ENCODE peak calls at places on chromosome 10, in seven cellular contexts. J is HepG2, N is K562, I is SK-N-SH, T is HCT116, B is GM12878, P is H1. R is an unnamed sample.

GRCh38 chr10:72335394-72336258 is 19.1 kb downstream of the DNAJB12 start:
- DNase-seq in N (no peak), T (no peak), B (no peak), P (no peak), J (no peak), I (peak), R (no peak)

GRCh38 chr10:8912108-8912507 is 857.6 kb downstream of the GATA3 start:
- DNase-seq in B (no peak), P (no peak), T (no peak), I (no peak), N (no peak), J (no peak), R (peak)

GRCh38 chr10:98215378-98215777 is 52.6 kb downstream of the LOXL4 start:
- DNase-seq in B (no peak), I (no peak), N (no peak), P (no peak), T (no peak), J (no peak), R (no peak)

GRCh38 chr10:70912556-70912955 is 24.2 kb upstream of the PCBD1 start:
- DNase-seq in P (no peak), I (peak), B (no peak), J (no peak), N (no peak), T (no peak), R (no peak)

GRCh38 chr10:44263771-44264170 is 121.1 kb downstream of the CXCL12 start:
- DNase-seq in B (no peak), J (no peak), T (no peak), N (no peak), P (no peak), I (no peak), R (no peak)

GRCh38 chr10:122279725-122280141 is 8.6 kb downstream of the BTBD16 start:
- DNase-seq in I (peak), J (peak), P (peak), T (peak), B (no peak), N (peak), R (no peak)

GRCh38 chr10:48541144-48541795 is 63.6 kb downstream of the ARHGAP22 start:
- DNase-seq in N (no peak), P (peak), I (no peak), B (no peak), J (no peak), T (no peak), R (no peak)

GRCh38 chr10:51007781-51008180 is 66.5 kb upstream of the PRKG1 start:
- DNase-seq in J (no peak), I (no peak), B (no peak), P (no peak), T (no peak), N (no peak), R (no peak)

GRCh38 chr10:89392974-89393373 is 551 bp downstream of the IFIT1 start:
- DNase-seq in T (no peak), B (no peak), P (no peak), J (no peak), N (no peak), I (no peak), R (no peak)

GRCh38 chr10:103736763-103737162 is 118.6 kb downstream of the SH3PXD2A start:
- DNase-seq in B (no peak), J (peak), I (peak), T (peak), N (peak), P (peak), R (no peak)

GRCh38 chr10:52486840-52487611 is 172.9 kb downstream of the DKK1 start:
- DNase-seq in B (no peak), I (no peak), N (no peak), P (no peak), J (no peak), T (no peak), R (no peak)

GRCh38 chr10:79394631-79395030 is 47.4 kb downstream of the PPIF start:
- DNase-seq in B (no peak), I (no peak), J (no peak), N (no peak), T (no peak), P (no peak), R (no peak)

GRCh38 chr10:52466464-52466863 is 152.4 kb downstream of the DKK1 start:
- DNase-seq in N (no peak), P (no peak), J (no peak), I (peak), B (no peak), T (no peak), R (no peak)

GRCh38 chr10:25068152-25069058 is 52.0 kb downstream of the THNSL1 start:
- DNase-seq in J (peak), B (no peak), P (no peak), I (no peak), T (no peak), N (no peak), R (no peak)

GRCh38 chr10:95411635-95412034 is 120.8 kb upstream of the PDLIM1 start:
- DNase-seq in J (no peak), P (peak), B (no peak), T (no peak), I (no peak), N (no peak), R (peak)

GRCh38 chr10:30775779-30776591 is 146.4 kb upstream of the LYZL2 start:
- DNase-seq in P (no peak), T (no peak), J (no peak), I (no peak), B (no peak), N (no peak), R (no peak)

GRCh38 chr10:72223743-72224101 is 7.6 kb upstream of the ASCC1 start:
- DNase-seq in N (no peak), P (no peak), T (no peak), I (no peak), B (no peak), J (no peak), R (no peak)

GRCh38 chr10:12214763-12215218 is 18.8 kb downstream of the CDC123 start:
- DNase-seq in I (peak), P (no peak), J (peak), N (no peak), T (no peak), B (no peak), R (no peak)

GRCh38 chr10:97889461-97890265 is 40.0 kb downstream of the GOLGA7B start:
- DNase-seq in I (peak), P (peak), N (peak), T (peak), J (no peak), B (no peak), R (no peak)

GRCh38 chr10:14384096-14384730 is 53.5 kb upstream of the FRMD4A start:
- DNase-seq in J (no peak), N (no peak), I (no peak), P (no peak), T (no peak), B (no peak), R (no peak)

GRCh38 chr10:123642697-123643096 is 23.5 kb upstream of the GPR26 start:
- DNase-seq in P (peak), I (no peak), B (no peak), N (no peak), T (no peak), J (peak), R (peak)

GRCh38 chr10:12221323-12222298 is 25.6 kb downstream of the CDC123 start:
- DNase-seq in N (peak), J (peak), B (no peak), P (no peak), I (no peak), T (peak), R (peak)

GRCh38 chr10:97494863-97495506 is 3.2 kb downstream of the MMS19 start:
- DNase-seq in P (no peak), J (no peak), B (no peak), T (no peak), N (no peak), I (no peak), R (no peak)

GRCh38 chr10:12384906-12385305 is 35.6 kb downstream of the CAMK1D start:
- DNase-seq in B (no peak), I (no peak), N (no peak), T (no peak), P (no peak), J (no peak), R (no peak)

GRCh38 chr10:34764347-34764991 is 50.6 kb downstream of the PARD3 start:
- DNase-seq in N (no peak), P (no peak), J (no peak), B (no peak), T (no peak), I (no peak), R (no peak)

GRCh38 chr10:110802090-110802489 is 69.6 kb upstream of the PDCD4 start:
- DNase-seq in B (no peak), T (no peak), N (no peak), P (no peak), I (no peak), J (no peak), R (no peak)

GRCh38 chr10:101901340-101901739 is 57.7 kb upstream of the KCNIP2 start:
- DNase-seq in I (no peak), B (peak), J (no peak), T (no peak), N (no peak), P (no peak), R (no peak)

GRCh38 chr10:101906586-101907183 is 63.1 kb upstream of the KCNIP2 start:
- DNase-seq in P (no peak), B (no peak), I (no peak), T (no peak), N (no peak), J (no peak), R (no peak)

GRCh38 chr10:101903827-101904520 is 60.4 kb upstream of the KCNIP2 start:
- DNase-seq in P (no peak), I (no peak), B (peak), T (no peak), N (no peak), J (no peak), R (no peak)

GRCh38 chr10:101905241-101905640 is 61.6 kb upstream of the KCNIP2 start:
- DNase-seq in N (no peak), I (no peak), J (no peak), B (no peak), T (no peak), P (no peak), R (no peak)

DNA sequence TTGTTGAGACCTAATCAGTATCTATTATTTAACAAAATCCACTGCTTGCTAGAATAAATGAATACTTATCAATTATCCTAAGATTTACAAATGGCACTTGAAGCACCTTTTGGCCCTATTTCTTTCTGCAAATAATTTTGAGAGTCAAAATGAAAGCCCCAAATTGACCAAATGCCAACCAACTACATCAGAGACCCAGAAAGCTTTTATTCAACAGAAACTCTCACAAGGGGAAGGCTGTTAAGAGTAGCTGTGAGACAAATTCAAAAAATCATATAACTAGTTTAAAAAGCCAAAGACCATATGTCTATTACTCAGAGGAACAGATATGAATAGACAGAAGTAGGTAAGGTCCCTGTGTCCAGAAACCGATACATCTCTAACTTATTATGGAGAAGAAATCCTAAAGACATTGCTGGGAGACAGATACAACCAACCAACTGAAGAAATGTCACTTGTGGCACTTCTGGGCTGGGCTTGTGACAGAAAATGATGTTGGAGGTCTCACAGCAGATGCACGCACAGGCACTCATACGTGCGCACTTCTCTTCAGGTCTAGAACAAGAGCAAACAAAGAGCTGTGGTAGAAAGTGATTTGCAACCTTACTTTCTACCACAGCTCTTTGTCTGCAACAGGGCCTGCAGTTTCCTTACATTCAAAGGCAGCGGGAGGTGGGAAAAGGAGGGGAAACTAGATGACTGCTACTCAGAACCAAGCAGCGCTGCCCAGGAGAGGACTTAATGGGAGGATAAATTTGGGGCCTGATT is 58.6 kb upstream of the KCNIP2 start:
- DNase-seq in P (no peak), N (no peak), J (no peak), T (no peak), I (no peak), B (peak), R (no peak)
- TF ChIP-seq JUND in P (no peak), N (no peak), J (no peak), T (no peak), I (no peak), B (no peak), R (no peak)

GRCh38 chr10:45375716-45376231 is 1.8 kb downstream of the ALOX5 start:
- DNase-seq in I (no peak), B (no peak), J (no peak), P (no peak), T (no peak), N (no peak), R (no peak)
- TF ChIP-seq JUND in I (no peak), B (no peak), J (no peak), P (no peak), T (no peak), N (no peak), R (no peak)

DNA sequence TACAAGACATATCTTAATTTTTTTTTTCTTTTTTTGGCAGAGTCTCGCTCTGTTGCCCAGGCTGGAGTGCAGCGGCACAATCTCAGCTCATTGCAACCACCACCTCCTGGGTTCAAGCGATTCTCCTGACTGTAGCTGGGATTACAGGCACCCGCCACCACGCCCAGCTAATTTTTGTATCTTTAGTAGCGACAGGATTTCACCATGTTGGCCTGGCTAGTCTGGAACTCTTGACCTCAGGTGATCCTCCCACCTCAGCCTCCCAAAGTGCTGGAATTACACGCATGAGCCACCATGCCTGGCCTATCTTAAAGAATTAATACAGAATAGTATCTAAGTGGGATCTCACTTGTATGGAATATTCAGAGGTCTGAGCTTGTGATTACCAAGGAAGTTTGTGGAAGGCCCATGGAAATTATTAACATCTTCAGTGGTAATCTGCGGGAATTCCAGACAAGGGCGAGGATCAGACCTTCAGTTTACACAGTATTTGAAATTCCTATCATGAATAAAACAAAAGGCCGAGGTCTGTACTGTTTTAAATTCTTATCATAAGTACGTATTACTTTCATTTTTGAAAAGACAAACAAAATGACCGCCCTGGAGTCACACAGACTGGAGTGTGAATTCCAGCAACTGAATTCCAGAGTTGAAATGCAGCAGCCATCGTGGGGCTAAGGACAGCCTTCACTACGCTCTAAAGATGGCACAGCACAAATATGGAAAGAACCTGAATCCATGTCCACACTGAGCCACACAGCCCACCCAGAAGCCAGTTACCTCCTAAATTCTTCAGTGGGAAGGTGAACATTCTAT is 16.7 kb downstream of the GPRIN2 start:
- DNase-seq in J (peak), P (no peak), T (no peak), B (no peak), I (no peak), N (no peak), R (no peak)
- TF ChIP-seq JUND in J (no peak), P (no peak), T (no peak), B (no peak), I (no peak), N (no peak), R (no peak)

GRCh38 chr10:86646532-86646931 is 7.8 kb upstream of the OPN4 start:
- DNase-seq in P (peak), T (no peak), B (no peak), N (no peak), I (peak), J (no peak), R (no peak)
- TF ChIP-seq JUND in P (no peak), T (no peak), B (no peak), N (no peak), I (no peak), J (no peak), R (no peak)

GRCh38 chr10:93160829-93161228 is 87.1 kb downstream of the CYP26A1 start:
- DNase-seq in T (no peak), N (no peak), P (no peak), I (no peak), J (no peak), B (no peak), R (no peak)

GRCh38 chr10:93160140-93160539 is 86.4 kb downstream of the CYP26A1 start:
- DNase-seq in P (no peak), J (no peak), B (no peak), I (no peak), N (no peak), T (no peak), R (no peak)

GRCh38 chr10:93166116-93166515 is 92.4 kb downstream of the CYP26A1 start:
- DNase-seq in T (no peak), P (no peak), B (no peak), I (no peak), J (no peak), N (no peak), R (no peak)

DNA sequence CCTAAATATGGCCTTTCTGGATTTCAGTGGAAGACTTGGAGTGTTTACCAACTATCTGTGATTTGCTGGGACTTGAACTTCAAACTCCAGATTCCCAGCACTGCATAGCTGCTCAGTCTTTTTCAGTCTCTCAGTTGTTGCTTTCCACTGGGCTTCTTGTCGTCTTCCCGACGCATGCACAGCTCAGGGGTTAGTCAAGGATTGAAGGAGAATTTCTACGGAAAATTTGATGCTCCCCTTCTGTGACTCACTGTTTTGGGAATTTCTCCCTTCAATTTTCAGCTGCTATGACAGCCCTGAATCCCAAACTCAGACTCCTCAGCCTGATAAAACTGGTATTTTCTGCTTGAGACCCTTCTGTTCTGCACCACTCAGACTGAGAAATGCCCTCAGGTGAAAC is 91.7 kb downstream of the CYP26A1 start:
- DNase-seq in B (no peak), I (no peak), N (no peak), T (no peak), P (no peak), J (no peak), R (no peak)
- TF ChIP-seq JUND in B (no peak), I (no peak), N (no peak), T (no peak), P (no peak), J (no peak), R (no peak)

GRCh38 chr10:57769298-57769697 is 498.4 kb downstream of the IPMK start:
- DNase-seq in I (no peak), B (no peak), N (no peak), T (no peak), J (no peak), P (no peak), R (no peak)
- TF ChIP-seq JUND in I (no peak), B (no peak), N (no peak), T (no peak), J (no peak), P (no peak), R (no peak)

DNA sequence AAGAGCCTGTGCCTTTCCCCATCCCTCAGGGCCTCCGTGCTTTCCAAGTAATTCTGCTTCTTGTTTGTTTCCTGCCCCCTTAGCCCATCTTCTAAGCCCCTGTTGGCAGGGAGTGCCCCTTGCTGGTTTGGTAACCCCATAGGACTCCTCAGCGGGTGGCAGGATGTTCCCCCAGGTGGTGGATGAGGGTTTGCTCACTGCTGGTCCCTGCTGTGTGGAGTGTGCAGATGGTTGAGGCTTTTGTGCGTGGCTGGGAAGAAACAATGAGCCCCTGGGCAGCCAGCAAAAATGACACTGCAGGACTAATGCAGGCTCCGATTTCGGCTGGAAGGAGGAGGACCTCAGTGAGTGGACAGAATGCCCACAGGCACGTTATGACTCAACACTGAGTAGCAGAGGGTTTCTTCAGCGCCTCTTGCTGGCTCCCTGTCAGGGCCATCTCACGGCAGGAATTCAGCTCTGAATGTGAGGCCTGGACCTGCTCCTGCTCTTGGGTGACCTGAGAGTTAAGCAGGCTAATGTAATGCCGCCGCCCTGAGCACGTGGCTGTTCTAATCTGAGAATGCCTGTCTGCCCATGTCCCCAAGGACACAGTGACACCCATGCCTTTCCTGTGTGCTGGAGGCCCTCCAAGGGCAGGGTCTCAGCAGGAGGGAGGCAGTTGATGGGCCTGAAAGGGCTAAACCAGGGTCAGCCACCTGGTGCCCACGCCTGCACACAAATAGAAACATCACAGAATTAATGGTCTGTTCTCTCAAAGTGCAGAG is 16.6 kb downstream of the BAG3 start:
- DNase-seq in J (peak), T (peak), B (no peak), N (no peak), P (no peak), I (peak), R (peak)
- TF ChIP-seq JUND in J (no peak), T (peak), B (no peak), N (peak), P (no peak), I (peak), R (no peak)